ENCODE peak calls at places on chromosomes 4 and X, in four cellular contexts. One of them, this sample, is unnamed.

GRCh38 chrX:148665001-148665400 is 164.6 kb downstream of the AFF2 start:
- DNase-seq in GM12891: no peak
- DNase-seq in A549: no peak
- DNase-seq in endothelial cell of umbilical vein: no peak
- DNase-seq in this sample: no peak

GRCh38 chrX:42755820-42756219 is 22.1 kb downstream of the PPP1R2C start:
- DNase-seq in GM12891: no peak
- DNase-seq in A549: peak; percentile 1
- DNase-seq in endothelial cell of umbilical vein: peak; percentile 78
- DNase-seq in this sample: no peak

GRCh38 chrX:103573205-103573604 is 12.1 kb upstream of the TCEAL4 start:
- DNase-seq in GM12891: no peak
- DNase-seq in A549: no peak
- DNase-seq in endothelial cell of umbilical vein: no peak
- DNase-seq in this sample: no peak

GRCh38 chr4:108072300-108072699 is 82.6 kb downstream of the HADH start:
- DNase-seq in GM12891: no peak
- DNase-seq in A549: no peak
- DNase-seq in endothelial cell of umbilical vein: no peak
- DNase-seq in this sample: no peak

GRCh38 chrX:85037114-85037513 is 33.4 kb downstream of the APOOL start:
- DNase-seq in GM12891: no peak
- DNase-seq in A549: no peak
- DNase-seq in endothelial cell of umbilical vein: no peak
- DNase-seq in this sample: no peak

GRCh38 chrX:37746268-37746931 is 33.5 kb upstream of the CYBB start:
- DNase-seq in GM12891: no peak
- DNase-seq in A549: no peak
- DNase-seq in endothelial cell of umbilical vein: no peak
- DNase-seq in this sample: peak; percentile 5

GRCh38 chrX:17860811-17861495 is at the start of gene RAI2:
- DNase-seq in GM12891: peak; percentile 2
- DNase-seq in A549: no peak
- DNase-seq in endothelial cell of umbilical vein: no peak
- DNase-seq in this sample: no peak

GRCh38 chr4:22969314-22969896 is 276.7 kb downstream of the GBA3 start:
- DNase-seq in GM12891: no peak
- DNase-seq in A549: peak; percentile 2
- DNase-seq in endothelial cell of umbilical vein: no peak
- DNase-seq in this sample: no peak

GRCh38 chr4:113639311-113639710 is 122.2 kb downstream of the CAMK2D start:
- DNase-seq in GM12891: no peak
- DNase-seq in A549: no peak
- DNase-seq in endothelial cell of umbilical vein: no peak
- DNase-seq in this sample: no peak

GRCh38 chr4:2598661-2599654 is 62.5 kb downstream of the FAM193A start:
- DNase-seq in GM12891: peak; percentile 51
- DNase-seq in A549: no peak
- DNase-seq in endothelial cell of umbilical vein: peak; percentile 34
- DNase-seq in this sample: no peak

GRCh38 chr4:185693548-185694215 is 118.3 kb downstream of the SORBS2 start:
- DNase-seq in GM12891: no peak
- DNase-seq in A549: no peak
- DNase-seq in endothelial cell of umbilical vein: peak; percentile 90
- DNase-seq in this sample: no peak

GRCh38 chr4:142512161-142512560 is 333.9 kb downstream of the INPP4B start:
- DNase-seq in GM12891: no peak
- DNase-seq in A549: no peak
- DNase-seq in endothelial cell of umbilical vein: no peak
- DNase-seq in this sample: no peak

GRCh38 chr4:65383589-65384305 is 286.5 kb downstream of the EPHA5 start:
- DNase-seq in GM12891: no peak
- DNase-seq in A549: peak; percentile 0
- DNase-seq in endothelial cell of umbilical vein: peak; percentile 49
- DNase-seq in this sample: no peak

GRCh38 chrX:67619253-67619652 is 75.4 kb downstream of the AR start:
- DNase-seq in GM12891: no peak
- DNase-seq in A549: no peak
- DNase-seq in endothelial cell of umbilical vein: peak; percentile 66
- DNase-seq in this sample: no peak

GRCh38 chr4:118032691-118033090 is 1.6 kb upstream of the NDST3 start:
- DNase-seq in GM12891: no peak
- DNase-seq in A549: no peak
- DNase-seq in endothelial cell of umbilical vein: peak; percentile 2
- DNase-seq in this sample: peak; percentile 35

GRCh38 chr4:22997358-22998224 is 304.9 kb downstream of the GBA3 start:
- DNase-seq in GM12891: no peak
- DNase-seq in A549: no peak
- DNase-seq in endothelial cell of umbilical vein: no peak
- DNase-seq in this sample: no peak

GRCh38 chrX:128699716-128700285 is 647.6 kb upstream of the ACTRT1 start:
- DNase-seq in GM12891: no peak
- DNase-seq in A549: no peak
- DNase-seq in endothelial cell of umbilical vein: no peak
- DNase-seq in this sample: no peak

GRCh38 chr4:17957689-17958088 is 63.9 kb downstream of the LCORL start:
- DNase-seq in GM12891: no peak
- DNase-seq in A549: no peak
- DNase-seq in endothelial cell of umbilical vein: no peak
- DNase-seq in this sample: no peak

GRCh38 chrX:46575991-46576392 is 2.4 kb downstream of the CHST7 start:
- DNase-seq in GM12891: no peak
- DNase-seq in A549: no peak
- DNase-seq in endothelial cell of umbilical vein: peak; percentile 18
- DNase-seq in this sample: no peak

GRCh38 chrX:110407910-110408545 is 49.4 kb downstream of the RTL9 start:
- DNase-seq in GM12891: no peak
- DNase-seq in A549: peak; percentile 54
- DNase-seq in endothelial cell of umbilical vein: peak; percentile 29
- DNase-seq in this sample: no peak

GRCh38 chr4:169899295-169899694 is 126.9 kb downstream of the MFAP3L start:
- DNase-seq in GM12891: no peak
- DNase-seq in A549: no peak
- DNase-seq in endothelial cell of umbilical vein: no peak
- DNase-seq in this sample: peak; percentile 15

GRCh38 chrX:19846995-19847790 is 40.2 kb downstream of the SH3KBP1 start:
- DNase-seq in GM12891: no peak
- DNase-seq in A549: peak; percentile 3
- DNase-seq in endothelial cell of umbilical vein: peak; percentile 38
- DNase-seq in this sample: peak; percentile 12

GRCh38 chr4:39637572-39638357 is 900 bp downstream of the SMIM14 start:
- DNase-seq in GM12891: no peak
- DNase-seq in A549: no peak
- DNase-seq in endothelial cell of umbilical vein: peak; percentile 81
- DNase-seq in this sample: no peak

GRCh38 chr4:137664055-137664405 is 131.7 kb upstream of the PCDH18 start:
- DNase-seq in GM12891: no peak
- DNase-seq in A549: no peak
- DNase-seq in endothelial cell of umbilical vein: peak; percentile 62
- DNase-seq in this sample: no peak

GRCh38 chrX:133897593-133898163 is 87.7 kb downstream of the GPC3 start:
- DNase-seq in GM12891: no peak
- DNase-seq in A549: no peak
- DNase-seq in endothelial cell of umbilical vein: no peak
- DNase-seq in this sample: no peak

GRCh38 chr4:169014581-169014980 is 4.5 kb upstream of the CBR4 start:
- DNase-seq in GM12891: no peak
- DNase-seq in A549: no peak
- DNase-seq in endothelial cell of umbilical vein: no peak
- DNase-seq in this sample: no peak

GRCh38 chrX:69253821-69254220 is 88.6 kb upstream of the PJA1 start:
- DNase-seq in GM12891: no peak
- DNase-seq in A549: no peak
- DNase-seq in endothelial cell of umbilical vein: no peak
- DNase-seq in this sample: no peak

DNA sequence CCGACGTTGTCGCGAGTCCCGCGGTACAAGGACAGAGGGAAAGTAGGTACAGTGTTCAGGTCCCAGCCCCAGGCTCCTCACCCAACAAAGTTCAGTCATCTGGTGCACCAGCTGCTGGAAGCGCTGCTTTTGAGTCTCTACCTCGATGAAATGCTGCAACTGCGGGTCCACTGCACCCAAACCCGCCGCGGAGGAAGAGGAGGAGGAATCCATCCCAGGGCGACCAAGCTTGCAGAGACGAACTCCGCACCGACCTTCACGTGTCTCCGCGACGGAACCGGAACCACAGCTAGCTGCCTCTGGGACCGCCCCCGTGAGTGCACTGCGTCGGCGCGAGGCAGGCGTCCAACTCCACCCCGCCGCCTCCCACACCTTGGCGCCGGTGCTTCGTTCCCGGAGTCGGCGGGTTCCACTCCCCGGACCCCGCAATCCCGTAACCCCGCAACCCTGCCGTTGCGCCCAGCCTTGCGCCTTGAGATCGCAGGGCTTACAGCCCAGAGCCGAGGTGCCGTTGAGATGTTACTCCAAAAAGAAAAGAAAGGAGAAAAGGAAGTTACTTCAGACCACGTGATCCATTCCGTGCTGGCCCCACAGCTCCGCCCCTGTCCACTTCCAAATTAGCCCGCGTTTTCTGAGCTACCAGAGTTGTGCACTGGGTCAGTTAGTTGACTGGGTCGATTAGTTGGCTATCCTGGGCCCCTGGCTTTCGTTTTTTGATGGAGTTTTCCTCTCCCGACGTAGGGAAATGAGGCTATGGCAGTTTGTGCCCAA is at the start of gene TIMM8A:
- DNase-seq in GM12891: peak; percentile 67
- DNase-seq in A549: peak; percentile 82
- DNase-seq in endothelial cell of umbilical vein: peak; percentile 74
- DNase-seq in this sample: peak; percentile 61
- TF ChIP-seq POLR2A in GM12891: peak; percentile 81
- TF ChIP-seq POLR2A in A549: peak; percentile 95
- TF ChIP-seq POLR2A in endothelial cell of umbilical vein: peak; percentile 49
- TF ChIP-seq POLR2A in this sample: peak; percentile 83

DNA sequence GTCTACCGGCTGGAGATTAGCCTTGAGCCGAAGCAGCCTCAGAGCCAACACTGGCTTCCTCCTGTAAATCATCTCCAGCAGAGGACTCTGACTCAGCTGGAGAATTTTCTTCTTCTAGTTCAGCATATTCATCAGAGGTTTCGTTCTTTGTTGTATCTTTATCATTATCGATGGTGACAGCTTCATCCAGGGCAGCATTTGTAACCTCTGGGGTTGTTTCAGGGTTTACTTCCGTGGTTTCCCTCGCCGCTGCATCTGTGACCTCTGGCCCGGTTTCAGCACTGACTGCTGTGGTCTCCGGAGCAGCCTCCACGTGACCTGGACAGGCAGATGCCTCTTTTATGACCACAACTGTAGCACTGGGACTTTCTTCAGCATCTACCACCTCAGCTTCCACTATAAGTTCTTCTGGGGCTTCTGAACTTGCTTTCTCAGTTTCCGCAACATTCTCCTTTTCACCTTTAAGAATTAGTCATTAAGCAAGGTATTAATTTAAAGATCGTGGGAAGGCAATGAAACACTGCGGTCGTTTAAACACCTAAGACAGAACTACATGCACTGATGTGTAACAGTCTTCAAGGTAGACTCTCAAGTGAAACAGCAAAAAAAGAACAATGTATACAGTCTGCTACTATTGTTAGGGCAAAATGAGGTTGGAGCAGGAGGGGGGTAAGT is 13.3 kb downstream of the MGARP start:
- DNase-seq in GM12891: peak; percentile 67
- DNase-seq in A549: peak; percentile 64
- DNase-seq in endothelial cell of umbilical vein: peak; percentile 87
- DNase-seq in this sample: peak; percentile 23
- TF ChIP-seq POLR2A in GM12891: no peak
- TF ChIP-seq POLR2A in A549: no peak
- TF ChIP-seq POLR2A in endothelial cell of umbilical vein: peak; percentile 42
- TF ChIP-seq POLR2A in this sample: no peak

GRCh38 chr4:85763207-85763606 is 288.3 kb downstream of the ARHGAP24 start:
- DNase-seq in GM12891: no peak
- DNase-seq in A549: no peak
- DNase-seq in endothelial cell of umbilical vein: peak; percentile 64
- DNase-seq in this sample: no peak
- TF ChIP-seq POLR2A in GM12891: no peak
- TF ChIP-seq POLR2A in A549: no peak
- TF ChIP-seq POLR2A in endothelial cell of umbilical vein: no peak
- TF ChIP-seq POLR2A in this sample: no peak

GRCh38 chr4:58413849-58414248 is 1303.7 kb upstream of the IGFBP7 start:
- DNase-seq in GM12891: no peak
- DNase-seq in A549: no peak
- DNase-seq in endothelial cell of umbilical vein: no peak
- DNase-seq in this sample: no peak
- TF ChIP-seq POLR2A in GM12891: no peak
- TF ChIP-seq POLR2A in A549: no peak
- TF ChIP-seq POLR2A in endothelial cell of umbilical vein: no peak
- TF ChIP-seq POLR2A in this sample: no peak

GRCh38 chr4:6692806-6693205 is 872 bp upstream of the S100P start:
- DNase-seq in GM12891: no peak
- DNase-seq in A549: no peak
- DNase-seq in endothelial cell of umbilical vein: no peak
- DNase-seq in this sample: no peak
- TF ChIP-seq POLR2A in GM12891: no peak
- TF ChIP-seq POLR2A in A549: no peak
- TF ChIP-seq POLR2A in endothelial cell of umbilical vein: no peak
- TF ChIP-seq POLR2A in this sample: no peak